ENCODE peak calls at places on chromosomes 6 and 20, in four cellular contexts. B is WTC11, I is HEK293T, X is HepG2. C is an unnamed sample.

GRCh38 chr6:50091641-50092040 is 41.9 kb upstream of the DEFB112 start:
- DNase-seq in B (no peak), I (no peak), X (peak), C (no peak)

GRCh38 chr20:62739581-62740285 is 31.1 kb downstream of the NTSR1 start:
- DNase-seq in B (peak), I (no peak), X (no peak), C (no peak)

GRCh38 chr6:27139753-27140522 is 107.6 kb upstream of the PRSS16 start:
- DNase-seq in B (no peak), I (no peak), X (no peak), C (no peak)

GRCh38 chr6:103750603-103751002 is 1109.1 kb downstream of the HACE1 start:
- DNase-seq in B (no peak), I (no peak), X (no peak), C (no peak)

GRCh38 chr20:5863040-5863811 is 87.1 kb downstream of the TRMT6 start:
- DNase-seq in B (no peak), I (no peak), X (no peak), C (no peak)

GRCh38 chr20:53883098-53883762 is 187.2 kb downstream of the BCAS1 start:
- DNase-seq in B (no peak), I (no peak), X (no peak), C (no peak)

GRCh38 chr6:44199883-44200282 is 16.8 kb upstream of the MYMX start:
- DNase-seq in B (no peak), I (no peak), X (no peak), C (no peak)

GRCh38 chr6:19682859-19683258 is 154.3 kb upstream of the ID4 start:
- DNase-seq in B (no peak), I (peak), X (no peak), C (no peak)

GRCh38 chr6:146090474-146090873 is 61.6 kb downstream of the GRM1 start:
- DNase-seq in B (no peak), I (no peak), X (no peak), C (no peak)

GRCh38 chr6:163098827-163099469 is 315.6 kb upstream of the QKI start:
- DNase-seq in B (no peak), I (no peak), X (no peak), C (no peak)

GRCh38 chr6:132131777-132132176 is 180.6 kb upstream of the CCN2 start:
- DNase-seq in B (no peak), I (peak), X (peak), C (no peak)

GRCh38 chr6:22383016-22383415 is 86.2 kb upstream of the PRL start:
- DNase-seq in B (no peak), I (no peak), X (no peak), C (no peak)

GRCh38 chr6:106547053-106547414 is 82.3 kb downstream of the RTN4IP1 start:
- DNase-seq in B (no peak), I (no peak), X (peak), C (no peak)

GRCh38 chr20:40493071-40493470 is 196.0 kb downstream of the MAFB start:
- DNase-seq in B (no peak), I (no peak), X (no peak), C (no peak)

GRCh38 chr6:131828080-131828479 is 20.3 kb downstream of the ENPP1 start:
- DNase-seq in B (no peak), I (no peak), X (no peak), C (no peak)

GRCh38 chr6:20367716-20368485 is 33.8 kb upstream of the E2F3 start:
- DNase-seq in B (no peak), I (no peak), X (no peak), C (peak)

GRCh38 chr6:35385457-35386202 is 43.3 kb downstream of the PPARD start:
- DNase-seq in B (no peak), I (no peak), X (peak), C (peak)

GRCh38 chr20:4406627-4407026 is 315.1 kb upstream of the PRND start:
- DNase-seq in B (no peak), I (no peak), X (no peak), C (peak)

GRCh38 chr20:13220857-13221297 is at the start of gene ISM1:
- DNase-seq in B (peak), I (peak), X (no peak), C (no peak)

GRCh38 chr6:150140236-150140969 is 2.4 kb upstream of the PPP1R14C start:
- DNase-seq in B (no peak), I (no peak), X (no peak), C (no peak)

GRCh38 chr6:41744236-41744787 is 2.9 kb downstream of the PGC start:
- DNase-seq in B (no peak), I (no peak), X (no peak), C (no peak)

GRCh38 chr20:31975874-31976273 is 7.9 kb downstream of the XKR7 start:
- DNase-seq in B (no peak), I (no peak), X (no peak), C (no peak)

GRCh38 chr20:31977080-31977479 is 9.1 kb downstream of the XKR7 start:
- DNase-seq in B (no peak), I (no peak), X (no peak), C (no peak)

GRCh38 chr20:31974975-31975481 is 7.1 kb downstream of the XKR7 start:
- DNase-seq in B (peak), I (no peak), X (no peak), C (no peak)

GRCh38 chr20:31972481-31973386 is 4.8 kb downstream of the XKR7 start:
- DNase-seq in B (no peak), I (no peak), X (no peak), C (no peak)

DNA sequence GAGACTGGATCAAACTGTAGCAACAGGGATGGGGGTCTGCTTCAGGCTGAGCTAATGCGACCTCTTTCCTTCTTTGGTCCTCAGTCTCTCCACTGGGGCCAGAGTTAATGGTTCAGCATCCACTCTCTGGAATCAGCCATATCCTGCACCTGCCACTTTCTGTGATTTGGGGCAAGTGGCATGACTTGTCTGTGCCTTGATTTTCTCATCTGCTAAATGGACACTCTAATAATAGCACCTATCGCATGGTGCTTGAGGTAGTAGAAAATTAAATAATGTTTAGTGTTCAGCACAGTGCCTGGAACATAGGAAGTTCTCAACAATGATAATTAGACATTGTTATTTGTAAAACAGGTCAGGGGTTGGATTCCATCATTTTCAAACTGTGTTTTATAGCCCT is 6.3 kb downstream of the XKR7 start:
- DNase-seq in B (no peak), I (no peak), X (no peak), C (no peak)
- TF ChIP-seq ELF4 in B (no peak), I (no peak), X (no peak), C (no peak)

GRCh38 chr6:144330017-144330416 is 44.9 kb downstream of the UTRN start:
- DNase-seq in B (no peak), I (no peak), X (no peak), C (no peak)

GRCh38 chr6:144327081-144327480 is 41.9 kb downstream of the UTRN start:
- DNase-seq in B (no peak), I (no peak), X (no peak), C (no peak)

GRCh38 chr6:144331610-144332009 is 46.5 kb downstream of the UTRN start:
- DNase-seq in B (no peak), I (no peak), X (no peak), C (no peak)

GRCh38 chr6:144332177-144332576 is 47.0 kb downstream of the UTRN start:
- DNase-seq in B (no peak), I (no peak), X (no peak), C (no peak)

GRCh38 chr6:144330588-144330987 is 45.5 kb downstream of the UTRN start:
- DNase-seq in B (peak), I (no peak), X (no peak), C (no peak)
- TF ChIP-seq ELF4 in B (no peak), I (no peak), X (no peak), C (no peak)

GRCh38 chr6:14530385-14530784 is 412.8 kb downstream of the CD83 start:
- DNase-seq in B (no peak), I (no peak), X (no peak), C (no peak)
- TF ChIP-seq ELF4 in B (no peak), I (no peak), X (no peak), C (no peak)

DNA sequence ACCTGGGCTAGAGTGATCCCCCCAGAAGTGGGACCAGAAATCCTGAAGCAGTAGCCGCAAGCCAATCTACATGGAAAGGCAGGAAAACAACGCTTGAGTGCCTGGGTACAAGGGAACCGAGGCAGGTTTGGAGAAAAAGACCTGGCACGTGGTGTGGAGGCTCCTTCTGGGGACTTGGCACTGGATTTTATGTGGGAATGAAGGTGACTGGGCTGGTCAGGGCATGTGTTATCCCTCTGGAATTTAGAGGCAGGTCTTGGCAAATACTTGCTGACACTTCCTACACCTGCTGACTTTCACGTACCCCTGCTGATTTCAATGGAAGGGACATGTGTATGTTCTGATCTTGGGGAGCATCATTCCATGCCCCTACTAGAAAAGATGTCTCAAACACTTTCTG is 25.0 kb upstream of the FAM217A start:
- DNase-seq in B (no peak), I (no peak), X (no peak), C (no peak)
- TF ChIP-seq ELF4 in B (no peak), I (no peak), X (no peak), C (no peak)

GRCh38 chr6:111441678-111442243 is 41.3 kb downstream of the REV3L start:
- DNase-seq in B (no peak), I (no peak), X (no peak), C (no peak)
- TF ChIP-seq ELF4 in B (no peak), I (no peak), X (no peak), C (no peak)

GRCh38 chr6:78259935-78260334 is 607.1 kb downstream of the MEI4 start:
- DNase-seq in B (no peak), I (no peak), X (no peak), C (no peak)
- TF ChIP-seq ELF4 in B (no peak), I (no peak), X (no peak), C (no peak)

DNA sequence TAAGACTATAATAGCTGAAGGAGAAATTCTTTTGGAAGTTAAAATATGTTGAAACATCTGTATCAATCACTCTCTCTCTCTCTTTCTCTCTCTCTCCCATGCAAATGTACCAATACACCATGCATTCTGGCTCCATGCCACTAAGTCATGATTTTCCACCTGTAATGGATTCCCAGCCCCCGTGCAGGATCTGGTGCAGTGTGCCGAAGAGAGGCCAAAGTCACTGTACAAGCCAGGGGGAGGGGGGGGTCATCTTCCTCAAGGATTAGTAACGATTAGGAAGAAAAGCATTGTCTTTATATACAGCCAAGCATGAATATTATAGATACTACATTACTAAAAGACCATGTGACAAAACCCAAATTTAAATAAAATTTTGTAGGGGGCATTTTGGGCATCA is 725.1 kb downstream of the KIF16B start:
- DNase-seq in B (no peak), I (no peak), X (no peak), C (no peak)
- TF ChIP-seq ELF4 in B (no peak), I (no peak), X (no peak), C (no peak)

GRCh38 chr20:24972341-24972740 is 20.2 kb downstream of the APMAP start:
- DNase-seq in B (no peak), I (no peak), X (no peak), C (no peak)
- TF ChIP-seq ELF4 in B (no peak), I (no peak), X (no peak), C (no peak)

DNA sequence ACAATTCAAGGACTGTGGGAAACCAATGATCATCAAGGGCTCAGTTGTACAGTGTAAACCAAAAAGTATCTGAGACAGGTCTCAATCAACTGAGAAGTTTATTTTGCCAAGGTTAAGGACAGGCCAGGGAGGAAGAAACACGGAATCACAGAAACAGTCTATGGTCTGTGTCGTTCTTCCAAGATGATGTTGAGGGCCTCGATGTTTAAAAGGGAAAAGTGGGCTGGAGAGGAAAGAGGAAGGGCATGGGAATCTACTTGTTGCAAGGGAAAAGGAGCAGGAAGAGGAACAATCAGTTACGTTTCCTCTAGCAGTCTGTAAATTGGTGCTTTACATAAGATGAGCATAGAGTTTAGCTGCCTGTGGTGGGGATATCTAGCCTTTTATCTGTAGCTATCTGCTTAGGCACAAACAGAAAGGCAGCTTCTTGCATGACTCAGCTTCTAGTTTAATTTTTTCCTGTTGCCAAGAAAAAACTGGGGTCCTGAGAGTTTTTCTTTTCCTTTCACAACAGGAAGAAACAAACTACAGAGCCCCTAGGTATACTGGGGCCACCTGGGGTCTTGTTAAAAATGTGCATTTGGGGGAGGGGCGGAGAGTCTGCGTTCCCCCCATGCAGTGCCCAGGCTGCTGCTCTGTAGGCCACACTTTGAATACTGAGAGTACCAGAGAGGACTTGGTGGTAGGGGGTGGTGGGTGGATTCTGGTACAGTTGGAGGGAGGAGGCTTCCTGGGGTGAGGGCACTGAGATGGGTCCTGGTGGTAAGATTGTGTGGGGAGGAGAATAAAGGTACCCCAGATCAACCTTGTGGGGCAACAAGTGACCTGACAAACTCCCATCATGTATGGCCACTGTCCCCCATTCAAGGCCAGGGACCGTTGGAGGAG is 35.3 kb upstream of the EZR start:
- DNase-seq in B (peak), I (no peak), X (peak), C (peak)
- TF ChIP-seq ELF4 in B (no peak), I (no peak), X (no peak), C (peak)

C was measured in K562.